ENCODE peak calls at places on chromosomes 1 and 21, in six cellular contexts. One of them, this sample, is unnamed.

GRCh38 chr1:150309758-150310495 is 11.4 kb upstream of the PRPF3 start:
- DNase-seq in Calu3: no peak
- DNase-seq in foreskin fibroblast: no peak
- DNase-seq in CD4-positive, alpha-beta T cell: no peak
- DNase-seq in choroid plexus epithelial cell: no peak
- DNase-seq in A549: no peak
- DNase-seq in this sample: no peak

GRCh38 chr1:66217021-66217420 is 316.9 kb upstream of the SGIP1 start:
- DNase-seq in choroid plexus epithelial cell: peak; percentile 7
- DNase-seq in Calu3: no peak
- DNase-seq in foreskin fibroblast: peak; percentile 73
- DNase-seq in A549: peak; percentile 64
- DNase-seq in CD4-positive, alpha-beta T cell: no peak
- DNase-seq in this sample: no peak

GRCh38 chr1:32702599-32703478 is at the start of gene SYNC:
- DNase-seq in CD4-positive, alpha-beta T cell: no peak
- DNase-seq in choroid plexus epithelial cell: peak; percentile 56
- DNase-seq in foreskin fibroblast: peak; percentile 58
- DNase-seq in Calu3: peak; percentile 45
- DNase-seq in A549: peak; percentile 69
- DNase-seq in this sample: no peak

GRCh38 chr1:119948342-119949214 is 52.3 kb upstream of the ADAM30 start:
- DNase-seq in Calu3: peak; percentile 71
- DNase-seq in A549: peak; percentile 62
- DNase-seq in choroid plexus epithelial cell: peak; percentile 91
- DNase-seq in foreskin fibroblast: peak; percentile 71
- DNase-seq in CD4-positive, alpha-beta T cell: peak; percentile 59
- DNase-seq in this sample: peak; percentile 81

GRCh38 chr1:167627865-167628641 is 2.0 kb upstream of the RCSD1 start:
- DNase-seq in A549: no peak
- DNase-seq in choroid plexus epithelial cell: no peak
- DNase-seq in CD4-positive, alpha-beta T cell: peak; percentile 73
- DNase-seq in foreskin fibroblast: no peak
- DNase-seq in Calu3: no peak
- DNase-seq in this sample: no peak

GRCh38 chr1:245791410-245792312 is 636.9 kb downstream of the KIF26B start:
- DNase-seq in choroid plexus epithelial cell: no peak
- DNase-seq in A549: no peak
- DNase-seq in CD4-positive, alpha-beta T cell: no peak
- DNase-seq in Calu3: no peak
- DNase-seq in foreskin fibroblast: no peak
- DNase-seq in this sample: no peak

GRCh38 chr1:41122148-41122547 is 100.6 kb upstream of the SLFNL1 start:
- DNase-seq in foreskin fibroblast: no peak
- DNase-seq in choroid plexus epithelial cell: no peak
- DNase-seq in Calu3: no peak
- DNase-seq in A549: no peak
- DNase-seq in CD4-positive, alpha-beta T cell: no peak
- DNase-seq in this sample: no peak

GRCh38 chr1:55035904-55036303 is 3.4 kb upstream of the PCSK9 start:
- DNase-seq in foreskin fibroblast: no peak
- DNase-seq in choroid plexus epithelial cell: no peak
- DNase-seq in Calu3: no peak
- DNase-seq in CD4-positive, alpha-beta T cell: no peak
- DNase-seq in A549: peak; percentile 60
- DNase-seq in this sample: no peak

GRCh38 chr1:20699558-20699957 is 18.2 kb downstream of the KIF17 start:
- DNase-seq in A549: no peak
- DNase-seq in choroid plexus epithelial cell: no peak
- DNase-seq in CD4-positive, alpha-beta T cell: no peak
- DNase-seq in foreskin fibroblast: no peak
- DNase-seq in Calu3: no peak
- DNase-seq in this sample: no peak

GRCh38 chr1:210532223-210532598 is 203.5 kb downstream of the HHAT start:
- DNase-seq in A549: no peak
- DNase-seq in CD4-positive, alpha-beta T cell: no peak
- DNase-seq in Calu3: no peak
- DNase-seq in foreskin fibroblast: no peak
- DNase-seq in choroid plexus epithelial cell: no peak
- DNase-seq in this sample: no peak

GRCh38 chr1:215043405-215043804 is 39.1 kb upstream of the KCNK2 start:
- DNase-seq in A549: no peak
- DNase-seq in choroid plexus epithelial cell: no peak
- DNase-seq in Calu3: no peak
- DNase-seq in foreskin fibroblast: no peak
- DNase-seq in CD4-positive, alpha-beta T cell: no peak
- DNase-seq in this sample: no peak

GRCh38 chr1:217004776-217005436 is 281.7 kb upstream of the ESRRG start:
- DNase-seq in A549: no peak
- DNase-seq in CD4-positive, alpha-beta T cell: no peak
- DNase-seq in choroid plexus epithelial cell: no peak
- DNase-seq in foreskin fibroblast: no peak
- DNase-seq in Calu3: no peak
- DNase-seq in this sample: no peak

GRCh38 chr21:27535188-27535587 is 568.3 kb upstream of the ADAMTS5 start:
- DNase-seq in CD4-positive, alpha-beta T cell: no peak
- DNase-seq in A549: no peak
- DNase-seq in Calu3: no peak
- DNase-seq in choroid plexus epithelial cell: no peak
- DNase-seq in foreskin fibroblast: no peak
- DNase-seq in this sample: no peak
- TF ChIP-seq CTCF in CD4-positive, alpha-beta T cell: no peak
- TF ChIP-seq CTCF in A549: no peak
- TF ChIP-seq CTCF in Calu3: no peak
- TF ChIP-seq CTCF in choroid plexus epithelial cell: no peak
- TF ChIP-seq CTCF in foreskin fibroblast: no peak
- TF ChIP-seq CTCF in this sample: no peak

DNA sequence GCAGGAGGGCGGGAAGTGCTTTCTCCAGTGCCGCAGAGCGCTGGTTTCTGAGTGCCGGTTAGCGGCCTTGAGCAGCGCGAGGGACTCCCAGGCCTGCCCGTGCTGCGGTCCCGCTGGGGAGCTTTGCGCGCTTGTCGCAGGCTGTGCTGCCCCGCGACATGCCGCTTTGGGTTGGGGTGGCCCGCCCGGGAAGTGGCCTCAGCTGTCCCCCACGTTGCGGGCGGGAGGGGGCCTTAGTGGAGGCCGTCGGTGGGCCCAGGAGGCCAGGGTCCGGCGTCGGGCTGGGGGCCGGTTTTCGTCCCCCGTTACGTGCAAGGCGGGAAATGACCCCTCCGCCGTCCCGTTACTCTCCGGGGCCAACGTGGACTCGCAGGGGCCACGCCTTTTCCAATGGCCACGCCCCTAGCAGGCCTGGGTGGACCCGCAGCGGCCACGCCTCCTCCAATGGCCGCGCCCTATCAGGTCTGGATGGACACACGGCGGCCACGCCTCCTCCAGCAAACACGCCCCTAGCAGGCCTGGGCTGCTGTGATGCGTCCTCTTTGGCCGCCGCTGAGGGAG is 977 bp upstream of the C1orf174 start:
- DNase-seq in Calu3: peak; percentile 96
- DNase-seq in choroid plexus epithelial cell: peak; percentile 98
- DNase-seq in CD4-positive, alpha-beta T cell: peak; percentile 51
- DNase-seq in A549: peak; percentile 95
- DNase-seq in foreskin fibroblast: peak; percentile 96
- DNase-seq in this sample: peak; percentile 97
- TF ChIP-seq CTCF in Calu3: no peak
- TF ChIP-seq CTCF in choroid plexus epithelial cell: no peak
- TF ChIP-seq CTCF in CD4-positive, alpha-beta T cell: no peak
- TF ChIP-seq CTCF in A549: no peak
- TF ChIP-seq CTCF in foreskin fibroblast: no peak
- TF ChIP-seq CTCF in this sample: no peak

GRCh38 chr1:7121622-7121988 is 336.4 kb downstream of the CAMTA1 start:
- DNase-seq in Calu3: no peak
- DNase-seq in choroid plexus epithelial cell: no peak
- DNase-seq in A549: no peak
- DNase-seq in foreskin fibroblast: no peak
- DNase-seq in CD4-positive, alpha-beta T cell: no peak
- DNase-seq in this sample: no peak

GRCh38 chr1:7130127-7130526 is 344.9 kb downstream of the CAMTA1 start:
- DNase-seq in Calu3: no peak
- DNase-seq in A549: no peak
- DNase-seq in choroid plexus epithelial cell: no peak
- DNase-seq in foreskin fibroblast: no peak
- DNase-seq in CD4-positive, alpha-beta T cell: no peak
- DNase-seq in this sample: no peak

GRCh38 chr1:7128293-7128692 is 343.0 kb downstream of the CAMTA1 start:
- DNase-seq in Calu3: no peak
- DNase-seq in choroid plexus epithelial cell: no peak
- DNase-seq in foreskin fibroblast: no peak
- DNase-seq in CD4-positive, alpha-beta T cell: no peak
- DNase-seq in A549: no peak
- DNase-seq in this sample: no peak

GRCh38 chr1:7127322-7128050 is 342.2 kb downstream of the CAMTA1 start:
- DNase-seq in Calu3: no peak
- DNase-seq in foreskin fibroblast: no peak
- DNase-seq in A549: no peak
- DNase-seq in choroid plexus epithelial cell: peak; percentile 28
- DNase-seq in CD4-positive, alpha-beta T cell: no peak
- DNase-seq in this sample: no peak
- TF ChIP-seq CTCF in Calu3: no peak
- TF ChIP-seq CTCF in foreskin fibroblast: no peak
- TF ChIP-seq CTCF in A549: no peak
- TF ChIP-seq CTCF in choroid plexus epithelial cell: no peak
- TF ChIP-seq CTCF in CD4-positive, alpha-beta T cell: no peak
- TF ChIP-seq CTCF in this sample: no peak

GRCh38 chr21:25361097-25361496 is 246.2 kb downstream of the MRPL39 start:
- DNase-seq in choroid plexus epithelial cell: no peak
- DNase-seq in Calu3: no peak
- DNase-seq in CD4-positive, alpha-beta T cell: no peak
- DNase-seq in foreskin fibroblast: no peak
- DNase-seq in A549: no peak
- DNase-seq in this sample: no peak
- TF ChIP-seq CTCF in choroid plexus epithelial cell: no peak
- TF ChIP-seq CTCF in Calu3: no peak
- TF ChIP-seq CTCF in CD4-positive, alpha-beta T cell: no peak
- TF ChIP-seq CTCF in foreskin fibroblast: no peak
- TF ChIP-seq CTCF in A549: no peak
- TF ChIP-seq CTCF in this sample: no peak

DNA sequence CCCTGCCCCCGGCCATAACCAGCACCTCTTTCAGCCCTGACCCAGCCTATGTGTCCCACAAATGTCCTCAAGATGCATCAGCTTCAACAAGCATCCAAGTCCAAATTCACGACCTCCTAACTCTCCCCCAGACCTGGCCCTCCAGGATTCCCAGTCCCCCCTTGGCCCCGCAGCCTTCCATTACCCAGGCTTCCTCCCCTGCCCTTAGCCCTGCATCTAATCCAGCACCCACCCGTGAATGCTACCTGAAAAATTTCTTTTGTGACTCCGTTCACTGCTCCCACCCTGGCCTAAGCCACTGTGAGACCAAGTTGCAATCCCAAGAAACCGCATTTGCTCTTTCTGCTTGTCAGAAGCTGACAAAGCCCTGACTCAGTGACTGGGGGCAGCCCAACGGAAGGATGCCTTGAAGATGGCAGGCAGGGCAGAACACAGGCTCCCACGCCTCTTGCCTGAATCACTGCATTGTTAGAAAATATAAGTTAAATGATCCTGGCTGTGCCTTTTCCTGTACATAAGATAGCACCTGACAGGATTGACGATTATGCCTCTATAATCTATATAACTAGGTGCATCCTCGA is 939 bp upstream of the MFAP2 start:
- DNase-seq in Calu3: no peak
- DNase-seq in foreskin fibroblast: peak; percentile 88
- DNase-seq in CD4-positive, alpha-beta T cell: no peak
- DNase-seq in choroid plexus epithelial cell: peak; percentile 36
- DNase-seq in A549: no peak
- DNase-seq in this sample: no peak
- TF ChIP-seq CTCF in Calu3: no peak
- TF ChIP-seq CTCF in foreskin fibroblast: no peak
- TF ChIP-seq CTCF in CD4-positive, alpha-beta T cell: no peak
- TF ChIP-seq CTCF in choroid plexus epithelial cell: no peak
- TF ChIP-seq CTCF in A549: no peak
- TF ChIP-seq CTCF in this sample: no peak

DNA sequence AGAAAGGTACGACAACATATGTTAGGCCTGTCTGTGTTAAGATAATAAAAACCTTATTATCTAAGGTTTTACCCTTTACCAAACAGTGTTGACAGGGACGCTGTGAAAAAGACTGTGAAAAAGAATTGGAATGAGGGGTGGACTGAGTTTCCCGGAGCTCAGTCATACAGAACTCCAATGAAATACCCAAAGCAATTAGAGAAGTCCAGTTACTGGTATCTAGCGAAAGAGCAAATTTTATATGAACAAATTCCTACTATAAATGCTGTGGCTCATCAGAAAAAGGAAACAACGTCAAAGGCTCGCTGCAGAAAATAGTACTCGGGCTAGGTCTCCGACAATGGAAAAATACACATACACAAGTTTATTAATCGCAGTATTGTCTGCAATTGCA is 708 bp upstream of the RBBP5 start:
- DNase-seq in A549: no peak
- DNase-seq in foreskin fibroblast: no peak
- DNase-seq in choroid plexus epithelial cell: no peak
- DNase-seq in CD4-positive, alpha-beta T cell: no peak
- DNase-seq in Calu3: no peak
- DNase-seq in this sample: no peak
- TF ChIP-seq CTCF in A549: peak; percentile 25
- TF ChIP-seq CTCF in foreskin fibroblast: no peak
- TF ChIP-seq CTCF in choroid plexus epithelial cell: no peak
- TF ChIP-seq CTCF in CD4-positive, alpha-beta T cell: no peak
- TF ChIP-seq CTCF in Calu3: no peak
- TF ChIP-seq CTCF in this sample: no peak

DNA sequence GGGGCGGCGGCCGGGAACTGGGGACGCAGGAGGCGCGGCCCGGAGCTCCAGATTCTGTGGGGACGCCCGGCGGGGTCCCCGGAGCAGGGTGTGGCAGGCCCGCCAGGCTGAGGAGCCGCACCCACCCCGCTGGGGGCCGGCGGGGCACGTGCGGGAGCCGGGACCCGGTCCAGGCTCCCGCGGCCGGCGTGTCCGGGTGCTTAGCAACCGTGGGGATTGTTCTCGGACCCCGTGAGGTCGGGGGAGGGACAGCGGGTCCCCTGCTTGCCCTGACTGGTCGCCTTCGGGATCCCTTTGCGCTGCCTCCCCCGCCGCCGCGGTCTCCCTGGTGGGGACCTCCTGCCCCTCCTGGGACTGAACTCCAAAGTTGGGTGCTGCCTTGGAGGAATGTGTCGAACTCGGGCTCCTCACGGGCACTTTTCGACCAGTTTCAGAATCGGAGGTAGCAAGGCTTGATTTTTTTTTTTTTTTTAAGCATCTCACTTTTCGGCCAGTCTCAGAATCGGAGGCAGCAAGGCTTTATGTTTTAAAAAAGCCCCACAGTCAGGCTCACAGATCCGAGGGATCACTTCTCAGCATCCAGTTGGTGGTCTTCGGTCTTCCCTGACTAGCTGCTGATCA is 522 bp downstream of the FAM76A start:
- DNase-seq in CD4-positive, alpha-beta T cell: peak; percentile 31
- DNase-seq in Calu3: peak; percentile 43
- DNase-seq in choroid plexus epithelial cell: peak; percentile 42
- DNase-seq in A549: peak; percentile 32
- DNase-seq in foreskin fibroblast: peak; percentile 15
- DNase-seq in this sample: no peak
- TF ChIP-seq CTCF in CD4-positive, alpha-beta T cell: no peak
- TF ChIP-seq CTCF in Calu3: no peak
- TF ChIP-seq CTCF in choroid plexus epithelial cell: no peak
- TF ChIP-seq CTCF in A549: no peak
- TF ChIP-seq CTCF in foreskin fibroblast: no peak
- TF ChIP-seq CTCF in this sample: no peak